ENCODE peak calls at places on chromosomes 1 and 21, in four cellular contexts. M, J, O and Y are unnamed samples.

GRCh38 chr21:45985471-45986315 is 4.1 kb downstream of the COL6A1 start:
- DNase-seq in J (no peak), M (no peak), O (no peak), Y (no peak)

GRCh38 chr1:18230840-18231239 is 123.2 kb downstream of the IGSF21 start:
- DNase-seq in O (no peak), M (no peak), J (no peak), Y (no peak)

GRCh38 chr1:202892501-202892900 is 3.6 kb upstream of the RABIF start:
- DNase-seq in O (no peak), J (no peak), M (no peak), Y (no peak)

GRCh38 chr1:5010236-5010635 is 355.8 kb downstream of the AJAP1 start:
- DNase-seq in M (no peak), O (no peak), J (no peak), Y (no peak)

GRCh38 chr1:61950418-61950817 is 208.1 kb downstream of the PATJ start:
- DNase-seq in M (no peak), J (no peak), O (no peak), Y (no peak)

GRCh38 chr1:205147191-205147590 is 25.4 kb upstream of the RBBP5 start:
- DNase-seq in M (peak; percentile 43), O (no peak), J (no peak), Y (peak; percentile 90)

GRCh38 chr1:91819038-91819788 is 66.7 kb downstream of the TGFBR3 start:
- DNase-seq in O (no peak), J (no peak), M (no peak), Y (no peak)

GRCh38 chr1:228405979-228406265 is 713 bp downstream of the TRIM11 start:
- DNase-seq in J (no peak), M (no peak), O (peak; percentile 25), Y (peak; percentile 17)

GRCh38 chr1:110768595-110768994 is 93.9 kb upstream of the KCNA3 start:
- DNase-seq in J (no peak), M (no peak), O (no peak), Y (no peak)

GRCh38 chr21:38492002-38492401 is 6.3 kb downstream of the ERG start:
- DNase-seq in J (no peak), O (no peak), M (no peak), Y (no peak)

GRCh38 chr1:51728611-51729155 is 111.8 kb downstream of the OSBPL9 start:
- DNase-seq in M (no peak), J (no peak), O (no peak), Y (peak; percentile 10)

GRCh38 chr1:54409156-54410142 is 3.3 kb upstream of the SSBP3 start:
- DNase-seq in O (no peak), M (no peak), J (no peak), Y (no peak)

GRCh38 chr21:35139382-35139715 is 90.2 kb upstream of the RUNX1 start:
- DNase-seq in M (no peak), J (no peak), O (no peak), Y (no peak)

GRCh38 chr1:219189021-219189824 is 15.5 kb downstream of the LYPLAL1 start:
- DNase-seq in M (peak; percentile 62), J (no peak), O (no peak), Y (peak; percentile 83)

GRCh38 chr1:71228727-71229371 is 148.0 kb upstream of the ZRANB2 start:
- DNase-seq in J (no peak), O (peak; percentile 33), M (no peak), Y (no peak)

GRCh38 chr21:37710555-37711293 is 205.5 kb downstream of the KCNJ6 start:
- DNase-seq in M (peak; percentile 90), J (no peak), O (no peak), Y (peak; percentile 68)

GRCh38 chr1:184892116-184892515 is 82.2 kb downstream of the NIBAN1 start:
- DNase-seq in J (no peak), M (no peak), O (no peak), Y (peak; percentile 27)

GRCh38 chr21:46295996-46296752 is 10.0 kb downstream of the YBEY start:
- DNase-seq in O (peak; percentile 64), M (no peak), J (no peak), Y (peak; percentile 32)

GRCh38 chr1:7009741-7010525 is 224.7 kb downstream of the CAMTA1 start:
- DNase-seq in O (no peak), M (no peak), J (no peak), Y (no peak)

GRCh38 chr1:1833456-1833855 is 55.2 kb upstream of the NADK start:
- DNase-seq in O (no peak), J (no peak), M (no peak), Y (no peak)

GRCh38 chr1:186865253-186865652 is 36.5 kb downstream of the PLA2G4A start:
- DNase-seq in J (no peak), O (no peak), M (no peak), Y (no peak)

GRCh38 chr1:220927442-220927841 is 48.2 kb downstream of the HLX start:
- DNase-seq in O (no peak), M (no peak), J (no peak), Y (no peak)

GRCh38 chr1:12595839-12596821 is 21.9 kb downstream of the DHRS3 start:
- DNase-seq in J (no peak), M (peak; percentile 95), O (peak; percentile 91), Y (peak; percentile 98)

GRCh38 chr1:159914252-159915018 is 10.9 kb downstream of the TAGLN2 start:
- DNase-seq in O (no peak), J (no peak), M (no peak), Y (no peak)

GRCh38 chr1:66331641-66332523 is 202.1 kb upstream of the SGIP1 start:
- DNase-seq in J (peak; percentile 43), M (peak; percentile 88), O (peak; percentile 75), Y (peak; percentile 85)

GRCh38 chr1:197924516-197925123 is 7.4 kb downstream of the LHX9 start:
- DNase-seq in M (peak; percentile 57), O (no peak), J (peak; percentile 47), Y (peak; percentile 61)

GRCh38 chr1:160653620-160654016 is 6.8 kb upstream of the SLAMF1 start:
- DNase-seq in J (no peak), M (no peak), O (no peak), Y (no peak)

GRCh38 chr1:230268371-230269170 is 157.6 kb downstream of the PGBD5 start:
- DNase-seq in J (peak; percentile 46), M (peak; percentile 86), O (peak; percentile 67), Y (peak; percentile 75)

GRCh38 chr1:236009857-236010256 is 55.0 kb downstream of the NID1 start:
- DNase-seq in O (no peak), J (no peak), M (peak; percentile 80), Y (peak; percentile 83)

GRCh38 chr1:93999806-94000205 is 90.6 kb upstream of the GCLM start:
- DNase-seq in O (no peak), M (no peak), J (no peak), Y (no peak)

GRCh38 chr21:35045539-35046222 is 3.4 kb downstream of the RUNX1 start:
- DNase-seq in J (no peak), O (no peak), M (no peak), Y (no peak)

GRCh38 chr1:37926061-37926924 is 20.6 kb downstream of the INPP5B start:
- DNase-seq in O (no peak), M (no peak), J (no peak), Y (no peak)

GRCh38 chr1:37932759-37933158 is 14.1 kb downstream of the INPP5B start:
- DNase-seq in J (no peak), O (no peak), M (peak; percentile 80), Y (peak; percentile 89)

GRCh38 chr1:37930246-37931142 is 16.4 kb downstream of the INPP5B start:
- DNase-seq in J (no peak), O (no peak), M (peak; percentile 56), Y (peak; percentile 13)

GRCh38 chr1:37931493-37932158 is 15.2 kb downstream of the INPP5B start:
- DNase-seq in M (peak; percentile 95), J (peak; percentile 97), O (peak; percentile 99), Y (peak; percentile 88)

DNA sequence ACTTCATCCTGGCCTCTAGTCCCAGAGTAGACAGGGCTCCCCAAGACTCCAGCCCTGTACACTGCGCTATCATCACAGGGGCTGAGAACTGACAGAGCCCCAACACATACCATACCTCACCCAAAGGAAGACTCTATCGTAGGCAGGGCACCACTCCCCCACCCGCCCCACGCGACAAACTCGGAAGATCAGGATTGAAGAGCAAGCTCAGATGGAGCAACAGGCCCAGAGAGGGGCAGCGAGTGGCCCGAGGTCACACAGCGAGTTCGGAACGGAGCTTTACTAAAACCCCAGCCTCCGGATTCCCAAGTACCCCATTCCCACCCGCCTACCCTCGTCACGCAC is 15.7 kb downstream of the INPP5B start:
- DNase-seq in J (no peak), M (peak; percentile 16), O (no peak), Y (no peak)
- H3K14ac ChIP-seq in J (no peak overlapping the region), M (no peak overlapping the region), O (no peak overlapping the region), Y (peak overlapping the region; percentile 12)

DNA sequence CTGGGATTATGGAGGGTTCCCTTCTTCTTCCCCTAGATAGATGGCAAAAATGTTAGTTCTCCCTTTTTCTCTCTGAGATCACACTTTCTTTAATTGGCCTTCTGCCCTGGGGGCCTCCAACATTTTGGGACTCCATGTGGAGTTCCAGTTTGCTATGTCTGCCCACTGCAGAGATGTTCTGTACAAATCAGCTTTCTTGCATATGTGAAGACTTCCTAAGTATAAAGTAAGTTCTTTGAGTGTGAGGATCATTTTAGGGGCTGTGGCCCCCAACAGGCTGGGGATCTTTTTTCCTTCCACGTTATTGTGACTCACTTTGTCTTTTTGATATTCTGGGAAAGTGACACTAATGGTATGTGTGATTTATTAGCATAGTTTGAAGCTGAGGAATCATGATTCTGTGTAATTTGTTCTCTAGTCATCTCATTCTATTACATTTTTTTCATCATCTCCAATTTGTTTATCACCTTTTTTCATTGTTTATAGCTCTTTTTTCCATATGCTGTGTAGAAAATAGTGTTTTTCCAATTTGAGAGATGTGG is 48.2 kb downstream of the HHAT start:
- DNase-seq in O (no peak), J (no peak), M (no peak), Y (peak; percentile 61)
- H3K9ac ChIP-seq in O (no peak overlapping the region), J (no peak overlapping the region), M (no peak overlapping the region), Y (no peak overlapping the region)

DNA sequence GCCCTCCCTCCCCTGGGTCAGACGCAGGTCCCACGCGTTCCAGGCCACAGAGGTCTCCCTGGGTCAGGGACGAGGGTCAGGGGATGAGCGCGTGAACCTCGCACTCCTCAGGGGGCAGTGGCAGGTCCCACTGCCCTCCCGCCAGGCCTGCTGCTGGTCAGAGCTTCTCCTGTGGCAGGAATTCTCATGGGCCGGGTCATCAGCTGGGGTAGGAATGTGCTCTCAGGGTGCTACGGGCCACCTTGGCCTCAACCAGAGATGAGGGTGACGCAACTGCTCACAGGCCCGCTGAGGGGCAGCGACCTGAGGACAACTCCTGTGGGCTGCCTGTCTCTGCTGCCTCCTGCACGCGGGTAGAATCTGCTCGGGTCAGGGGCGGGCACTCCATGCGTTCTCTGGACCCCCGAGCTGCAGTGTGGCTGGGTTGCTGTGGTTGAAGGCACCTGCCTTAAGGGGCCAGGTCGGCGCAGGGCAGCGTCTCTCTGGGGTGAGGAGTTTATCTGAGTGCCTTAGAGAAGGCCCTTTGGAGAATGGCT is 128.8 kb downstream of the PRDM16 start:
- DNase-seq in J (no peak), O (no peak), M (no peak), Y (no peak)
- H3K14ac ChIP-seq in J (peak overlapping the region; percentile 78), O (no peak overlapping the region), M (no peak overlapping the region), Y (no peak overlapping the region)

GRCh38 chr1:64861611-64862010 is 104.7 kb downstream of the JAK1 start:
- DNase-seq in M (peak; percentile 50), O (peak; percentile 83), J (peak; percentile 26), Y (peak; percentile 17)
- H3K9ac ChIP-seq in M (no peak overlapping the region), O (no peak overlapping the region), J (no peak overlapping the region), Y (no peak overlapping the region)